ENCODE peak calls at places on chromosomes 16 and 17, in seven cellular contexts. Z is stomach, I is endothelial cell of umbilical vein, O is body of pancreas, D is sigmoid colon, C is heart left ventricle, K is gastrocnemius medialis. L is an unnamed sample. For H3K4me1, the result is how much of the 10 kb centered on the place peaks cover.

GRCh38 chr17:7687072-7687907 is at the start of gene TP53:
- DNase-seq in Z (peak), I (peak), O (peak), D (peak), C (peak), K (peak), L (peak)

GRCh38 chr16:57301126-57301817 is 16.8 kb upstream of the PLLP start:
- DNase-seq in Z (no peak), I (no peak), O (no peak), D (peak), C (no peak), K (no peak), L (no peak)

GRCh38 chr16:52070341-52071057 is 476.4 kb downstream of the TOX3 start:
- DNase-seq in Z (no peak), I (no peak), O (no peak), D (no peak), C (no peak), K (no peak), L (no peak)

GRCh38 chr17:77328823-77329740 is 188.3 kb downstream of the SEC14L1 start:
- DNase-seq in Z (peak), I (no peak), O (no peak), D (peak), C (no peak), K (no peak), L (no peak)

GRCh38 chr17:29569245-29569950 is 897 bp downstream of the TP53I13 start:
- DNase-seq in Z (no peak), I (no peak), O (no peak), D (peak), C (no peak), K (no peak), L (peak)

GRCh38 chr16:27313422-27314160 is at the start of gene IL4R:
- DNase-seq in Z (peak), I (peak), O (peak), D (peak), C (peak), K (no peak), L (peak)

GRCh38 chr16:69412287-69412686 is 12.1 kb upstream of the CYB5B start:
- DNase-seq in Z (no peak), I (no peak), O (no peak), D (no peak), C (no peak), K (no peak), L (no peak)

GRCh38 chr16:66473654-66474519 is 46.8 kb downstream of the BEAN1 start:
- DNase-seq in Z (no peak), I (no peak), O (no peak), D (peak), C (no peak), K (no peak), L (no peak)

GRCh38 chr16:55700067-55700466 is 44.3 kb downstream of the SLC6A2 start:
- DNase-seq in Z (no peak), I (no peak), O (no peak), D (no peak), C (no peak), K (no peak), L (no peak)

GRCh38 chr17:66508896-66509843 is 206.8 kb downstream of the PRKCA start:
- DNase-seq in Z (peak), I (peak), O (peak), D (peak), C (no peak), K (no peak), L (peak)

GRCh38 chr17:17897442-17897841 is 60.7 kb upstream of the SREBF1 start:
- DNase-seq in Z (no peak), I (no peak), O (no peak), D (no peak), C (no peak), K (no peak), L (no peak)

GRCh38 chr17:41647038-41647813 is 22.9 kb upstream of the KRT17 start:
- DNase-seq in Z (no peak), I (no peak), O (no peak), D (no peak), C (no peak), K (no peak), L (no peak)

GRCh38 chr17:59601130-59601529 is 18.6 kb upstream of the CLTC start:
- DNase-seq in Z (no peak), I (no peak), O (no peak), D (no peak), C (no peak), K (no peak), L (no peak)

GRCh38 chr17:76441681-76442340 is 11.1 kb downstream of the UBE2O start:
- DNase-seq in Z (no peak), I (no peak), O (no peak), D (no peak), C (no peak), K (no peak), L (no peak)

GRCh38 chr16:86201746-86202145 is 302.8 kb downstream of the IRF8 start:
- DNase-seq in Z (no peak), I (no peak), O (no peak), D (no peak), C (no peak), K (no peak), L (no peak)

GRCh38 chr17:76982408-76983074 is 114.3 kb downstream of the MGAT5B start:
- DNase-seq in Z (no peak), I (no peak), O (no peak), D (no peak), C (peak), K (no peak), L (no peak)

GRCh38 chr16:48335961-48336360 is 49.3 kb downstream of the SIAH1 start:
- DNase-seq in Z (no peak), I (no peak), O (no peak), D (no peak), C (no peak), K (no peak), L (no peak)

GRCh38 chr17:37283414-37283961 is 92.3 kb upstream of the C17orf78 start:
- DNase-seq in Z (no peak), I (no peak), O (no peak), D (no peak), C (no peak), K (no peak), L (no peak)

GRCh38 chr16:89383095-89384003 is 107.0 kb downstream of the ANKRD11 start:
- DNase-seq in Z (peak), I (peak), O (peak), D (peak), C (no peak), K (no peak), L (peak)

GRCh38 chr17:44906010-44906646 is 6.9 kb upstream of the EFTUD2 start:
- DNase-seq in Z (no peak), I (peak), O (no peak), D (no peak), C (no peak), K (no peak), L (no peak)

GRCh38 chr16:48561960-48562393 is 48.0 kb downstream of the N4BP1 start:
- DNase-seq in Z (no peak), I (peak), O (no peak), D (no peak), C (no peak), K (no peak), L (peak)

GRCh38 chr16:89175280-89176146 is 4.0 kb downstream of the CDH15 start:
- DNase-seq in Z (no peak), I (no peak), O (no peak), D (no peak), C (no peak), K (no peak), L (no peak)

GRCh38 chr17:38742431-38743308 is 5.5 kb downstream of the PCGF2 start:
- DNase-seq in Z (no peak), I (peak), O (peak), D (peak), C (peak), K (no peak), L (peak)

GRCh38 chr16:65120811-65121721 is 797 bp downstream of the CDH11 start:
- DNase-seq in Z (no peak), I (peak), O (no peak), D (peak), C (peak), K (no peak), L (no peak)

GRCh38 chr17:30074254-30074653 is 42.4 kb upstream of the NSRP1 start:
- DNase-seq in Z (no peak), I (no peak), O (no peak), D (no peak), C (no peak), K (no peak), L (no peak)

GRCh38 chr17:81532490-81533287 is 4.5 kb downstream of the FSCN2 start:
- DNase-seq in Z (no peak), I (no peak), O (no peak), D (no peak), C (no peak), K (no peak), L (no peak)

GRCh38 chr17:17361543-17362511 is 58.7 kb downstream of the NT5M start:
- DNase-seq in Z (no peak), I (no peak), O (no peak), D (peak), C (peak), K (peak), L (peak)

GRCh38 chr17:64611374-64611773 is 50.7 kb downstream of the SMURF2 start:
- DNase-seq in Z (no peak), I (no peak), O (no peak), D (no peak), C (no peak), K (no peak), L (no peak)

GRCh38 chr17:74216505-74216904 is 3.1 kb downstream of the TTYH2 start:
- DNase-seq in Z (no peak), I (no peak), O (no peak), D (no peak), C (no peak), K (no peak), L (peak)

GRCh38 chr17:61966201-61966600 is 38.4 kb upstream of the INTS2 start:
- DNase-seq in Z (no peak), I (peak), O (no peak), D (no peak), C (no peak), K (no peak), L (no peak)

GRCh38 chr16:72857841-72858594 is 189.9 kb downstream of the ZFHX3 start:
- DNase-seq in Z (no peak), I (no peak), O (no peak), D (no peak), C (no peak), K (no peak), L (peak)

GRCh38 chr17:32253117-32253611 is 12.5 kb upstream of the RHBDL3 start:
- DNase-seq in Z (peak), I (peak), O (peak), D (peak), C (peak), K (peak), L (peak)

GRCh38 chr16:11687606-11688519 is 19.6 kb downstream of the SNN start:
- DNase-seq in Z (peak), I (no peak), O (no peak), D (peak), C (no peak), K (no peak), L (no peak)

GRCh38 chr17:41648411-41649195 is 24.2 kb upstream of the KRT17 start:
- DNase-seq in Z (peak), I (peak), O (peak), D (peak), C (peak), K (peak), L (peak)

GRCh38 chr16:2715519-2715918 is 4.5 kb downstream of the PRSS27 start:
- DNase-seq in Z (peak), I (peak), O (peak), D (no peak), C (peak), K (no peak), L (peak)

GRCh38 chr17:62859146-62859545 is 51.0 kb upstream of the MARCHF10 start:
- DNase-seq in Z (no peak), I (peak), O (no peak), D (no peak), C (no peak), K (no peak), L (no peak)

GRCh38 chr17:18261146-18261515 is 669 bp downstream of the MIEF2 start:
- DNase-seq in Z (peak), I (peak), O (peak), D (peak), C (peak), K (peak), L (peak)

DNA sequence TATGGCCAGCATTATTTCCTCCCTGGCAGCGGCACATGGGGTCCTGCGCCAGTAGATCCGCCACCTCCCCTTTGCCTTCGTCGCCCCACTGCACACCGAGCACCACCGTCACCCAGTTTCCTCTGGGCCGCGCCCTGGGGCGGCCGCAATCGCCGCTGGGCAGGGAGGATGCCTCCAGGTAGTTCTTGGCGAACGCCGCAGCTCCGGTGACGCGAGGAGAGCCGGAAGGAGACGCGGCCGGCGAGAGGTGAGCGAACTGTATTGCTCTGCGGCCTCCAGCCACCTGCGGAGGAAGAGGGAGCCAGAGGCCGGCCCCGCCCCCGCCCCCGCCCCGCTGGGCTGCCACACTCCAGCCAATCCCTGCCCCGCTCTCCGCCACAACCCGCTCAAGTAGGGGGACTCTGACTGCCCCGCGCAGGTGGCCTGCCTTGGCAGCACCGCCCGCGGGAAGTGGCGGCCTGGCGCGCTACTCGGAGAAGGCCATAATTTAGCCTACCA is 11.8 kb upstream of the SLFN13 start:
- DNase-seq in Z (peak), I (no peak), O (peak), D (no peak), C (peak), K (no peak), L (peak)
- H3K4me3 ChIP-seq in Z (peak), I (no peak), O (no peak), D (no peak), C (peak), K (peak), L (no peak)

GRCh38 chr17:73192219-73192893 is 499 bp upstream of the COG1 start:
- DNase-seq in Z (peak), I (peak), O (peak), D (peak), C (peak), K (peak), L (peak)
- TF ChIP-seq POLR2A in Z (no peak), I (no peak), O (no peak), D (no peak), C (peak), K (peak), L (no peak)

GRCh38 chr16:16059895-16060590 is 110.6 kb downstream of the ABCC1 start:
- DNase-seq in Z (peak), I (no peak), O (peak), D (no peak), C (no peak), K (peak), L (no peak)
- H3K4me1 ChIP-seq in Z (under half), I (under half), O (under half), D (half or more), C (under half), K (under half), L (under half)

GRCh38 chr17:40551091-40551873 is 14.0 kb downstream of the CCR7 start:
- DNase-seq in Z (peak), I (no peak), O (peak), D (peak), C (no peak), K (peak), L (peak)
- H3K4me3 ChIP-seq in Z (no peak), I (no peak), O (no peak), D (no peak), C (no peak), K (no peak), L (no peak)